ENCODE peak calls at places on chromosomes 16 and 17, in five cellular contexts. U is heart right ventricle; S is kidney; X is tibial artery; M is CD8-positive, alpha-beta memory T cell. E is an unnamed sample.

GRCh38 chr17:75031972-75032895 is 14.5 kb downstream of the ATP5PD start:
- DNase-seq in S (peak; percentile 84), X (peak; percentile 90), M (peak; percentile 61), U (peak; percentile 84), E (peak; percentile 76)

GRCh38 chr16:23357761-23358290 is 55.7 kb downstream of the SCNN1B start:
- DNase-seq in U (no peak), M (no peak), S (peak; percentile 12), X (peak; percentile 34), E (no peak)

GRCh38 chr17:42879596-42879985 is 21.0 kb upstream of the G6PC1 start:
- DNase-seq in U (no peak), S (peak; percentile 59), M (no peak), X (no peak), E (no peak)

GRCh38 chr16:49586466-49586865 is 212.9 kb downstream of the C16orf78 start:
- DNase-seq in S (no peak), X (peak; percentile 42), M (no peak), U (no peak), E (no peak)

GRCh38 chr16:19524356-19524865 is 669 bp downstream of the CCP110 start:
- DNase-seq in X (no peak), U (no peak), S (no peak), M (no peak), E (no peak)

GRCh38 chr17:9202572-9202971 is 181.3 kb downstream of the NTN1 start:
- DNase-seq in S (no peak), X (no peak), M (no peak), U (no peak), E (no peak)

GRCh38 chr17:50939542-50939794 is 73.3 kb upstream of the TOB1 start:
- DNase-seq in X (no peak), M (no peak), S (peak; percentile 68), U (no peak), E (no peak)

GRCh38 chr16:19844945-19845641 is 39.6 kb downstream of the GPRC5B start:
- DNase-seq in U (no peak), S (no peak), M (no peak), X (no peak), E (no peak)

GRCh38 chr16:11229906-11230305 is 26.1 kb downstream of the SOCS1 start:
- DNase-seq in S (no peak), U (no peak), X (no peak), M (no peak), E (no peak)

GRCh38 chr17:33964344-33964979 is 290.6 kb upstream of the CCL2 start:
- DNase-seq in X (no peak), U (no peak), M (no peak), S (no peak), E (no peak)

GRCh38 chr16:21023509-21024202 is 123.1 kb downstream of the LYRM1 start:
- DNase-seq in M (no peak), X (no peak), U (peak; percentile 22), S (no peak), E (no peak)

GRCh38 chr16:19583665-19584300 is 28.3 kb downstream of the VPS35L start:
- DNase-seq in M (peak; percentile 24), S (no peak), X (no peak), U (peak; percentile 23), E (no peak)

GRCh38 chr16:72908362-72908838 is 139.5 kb downstream of the ZFHX3 start:
- DNase-seq in U (no peak), X (peak; percentile 57), S (no peak), M (no peak), E (peak; percentile 87)

GRCh38 chr16:59848314-59848713 is 1114.2 kb upstream of the GOT2 start:
- DNase-seq in X (no peak), M (no peak), S (no peak), U (no peak), E (no peak)

GRCh38 chr17:59851431-59852375 is 41.0 kb downstream of the TUBD1 start:
- DNase-seq in X (peak; percentile 68), S (peak; percentile 85), U (no peak), M (no peak), E (no peak)
- H3K4me1 ChIP-seq in X (no peaks in the 10 kb centered on the region), S (peaks cover 19% of the 10 kb centered on the region), U (peaks cover 5% of the 10 kb centered on the region), M (peaks cover 38% of the 10 kb centered on the region), E (peaks cover 27% of the 10 kb centered on the region)

DNA sequence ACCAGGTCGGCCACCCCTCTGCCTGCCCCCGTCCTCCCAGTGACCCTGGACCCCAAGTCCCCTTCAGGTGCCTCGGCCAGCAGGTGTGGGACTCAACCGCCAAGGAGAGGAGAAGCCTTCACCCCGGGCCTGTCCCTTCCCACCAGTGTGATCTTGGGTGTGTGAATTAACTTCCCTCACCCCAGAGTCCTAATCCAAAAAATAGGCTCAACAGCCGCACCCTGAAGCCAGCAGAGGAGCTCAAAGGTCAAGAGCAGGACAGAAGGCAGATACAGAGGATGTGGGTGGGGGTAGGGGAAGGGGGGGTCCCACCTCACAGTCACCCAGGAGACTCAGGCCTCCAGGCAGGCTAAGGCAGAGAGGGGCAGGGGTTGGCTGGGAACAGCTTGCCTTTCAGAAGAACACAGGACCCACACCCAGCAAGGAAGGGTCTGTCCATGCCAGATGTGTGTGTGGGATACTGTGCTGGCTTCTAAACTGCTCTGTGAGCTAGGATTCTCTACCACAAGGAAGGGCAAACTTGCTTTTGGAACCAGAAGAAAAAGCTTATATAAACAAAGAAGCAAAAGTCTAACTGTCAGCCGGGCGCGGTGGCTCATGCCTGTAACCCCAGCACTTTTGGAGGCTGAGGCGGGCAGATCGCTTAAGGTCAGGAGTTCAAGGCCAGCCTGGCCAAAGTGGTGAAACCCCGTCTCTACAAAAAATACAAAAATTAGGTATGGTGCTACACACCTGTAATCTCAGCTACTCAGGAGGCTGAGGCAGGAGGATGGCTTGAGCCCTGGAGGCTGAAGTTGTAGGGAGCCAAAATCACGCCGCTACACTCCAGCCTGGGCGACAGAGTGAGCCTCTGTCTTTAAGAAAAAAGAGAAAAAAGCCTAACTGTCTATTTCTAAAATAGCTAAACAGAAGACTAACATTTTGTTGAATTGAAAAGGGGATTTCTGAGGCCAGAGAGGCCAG is 4.6 kb downstream of the PIEZO1 start:
- DNase-seq in S (no peak), M (no peak), U (no peak), X (no peak), E (no peak)
- H3K4me3 ChIP-seq in S (no peak overlapping the region), M (peak overlapping the region; percentile 40), U (no peak overlapping the region), X (no peak overlapping the region), E (no peak overlapping the region)

GRCh38 chr17:57871863-57872262 is 22.0 kb upstream of the MRPS23 start:
- DNase-seq in S (peak; percentile 36), X (no peak), M (no peak), U (no peak), E (no peak)
- H3K4me1 ChIP-seq in S (peaks cover 35% of the 10 kb centered on the region), X (peaks cover 10% of the 10 kb centered on the region), M (peaks cover 8% of the 10 kb centered on the region), U (peaks cover 53% of the 10 kb centered on the region), E (peaks cover 78% of the 10 kb centered on the region)

GRCh38 chr17:80263253-80264047 is 2.8 kb downstream of the RNF213 start:
- DNase-seq in X (peak; percentile 87), S (peak; percentile 96), M (peak; percentile 76), U (peak; percentile 92), E (peak; percentile 78)

GRCh38 chr17:80261895-80262279 is 1.2 kb downstream of the RNF213 start:
- DNase-seq in U (no peak), S (no peak), M (no peak), X (no peak), E (no peak)

GRCh38 chr17:80264048-80264792 is 3.6 kb downstream of the RNF213 start:
- DNase-seq in M (peak; percentile 72), U (no peak), S (no peak), X (no peak), E (no peak)

GRCh38 chr17:80262291-80262690 is 1.6 kb downstream of the RNF213 start:
- DNase-seq in M (no peak), S (no peak), X (no peak), U (no peak), E (no peak)

DNA sequence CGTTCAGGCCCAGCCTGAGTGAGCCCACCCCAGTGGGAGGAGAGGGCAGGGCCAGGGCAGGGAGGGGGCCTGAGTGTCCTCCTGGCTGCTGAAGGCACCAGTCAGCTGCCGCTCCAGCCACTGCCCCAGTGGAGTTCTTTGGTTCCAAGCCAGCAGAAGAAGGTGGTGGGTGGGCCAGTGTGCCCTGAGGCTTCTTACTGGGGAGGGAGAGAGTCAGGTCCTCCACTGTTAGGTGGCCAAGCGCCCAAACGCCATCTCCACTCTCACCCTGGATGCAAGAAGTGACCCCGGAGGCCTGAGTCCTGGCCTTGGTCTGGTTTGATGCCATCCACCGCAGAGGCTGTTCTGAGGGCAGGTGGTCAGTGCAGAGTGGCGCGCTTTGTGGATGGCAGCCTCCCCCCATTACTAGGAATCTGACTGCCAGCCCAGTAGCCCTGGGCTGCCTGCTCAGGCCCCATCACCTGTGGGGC is 2.2 kb downstream of the RNF213 start:
- DNase-seq in S (no peak), U (no peak), X (no peak), M (no peak), E (no peak)
- H3K4me3 ChIP-seq in S (peak overlapping the region; percentile 88), U (peak overlapping the region; percentile 100), X (peak overlapping the region; percentile 30), M (peak overlapping the region; percentile 98), E (peak overlapping the region; percentile 96)

DNA sequence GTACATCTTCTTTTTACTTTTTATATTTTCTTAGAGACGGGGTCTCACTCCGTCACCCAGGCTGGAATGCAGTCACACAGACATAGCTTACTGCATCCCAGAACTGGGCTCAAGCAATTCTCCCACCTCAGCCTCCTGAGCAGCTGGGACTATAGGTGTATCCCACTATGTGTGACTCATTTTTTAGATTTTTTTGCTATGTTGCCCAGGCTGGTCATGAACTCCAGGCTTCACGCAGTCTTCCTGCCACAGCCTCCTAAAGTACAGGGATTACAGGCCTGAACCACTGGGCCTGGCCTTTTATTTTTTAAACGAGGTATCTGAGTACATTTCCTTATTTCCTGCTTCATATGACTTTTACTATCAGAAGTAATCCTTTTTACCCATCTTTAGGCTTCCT is 48.0 kb downstream of the GLG1 start:
- DNase-seq in S (no peak), M (no peak), U (no peak), X (no peak), E (no peak)
- H3K4me1 ChIP-seq in S (peaks cover 2% of the 10 kb centered on the region), M (peaks cover 40% of the 10 kb centered on the region), U (peaks cover 9% of the 10 kb centered on the region), X (no peaks in the 10 kb centered on the region), E (peaks cover 27% of the 10 kb centered on the region)